ENCODE peak calls at places on chromosomes 13 and 19, in five cellular contexts. I is mucosa of descending colon, S is mesenchymal stem cell, E is heart right ventricle, N is neural progenitor cell. B is an unnamed sample. For H3K4me1, the result is how much of the 10 kb centered on the place peaks cover.

GRCh38 chr19:13037718-13038117 is 42.4 kb downstream of the NFIX start:
- DNase-seq in I (no peak), S (no peak), E (no peak), N (no peak), B (no peak)

GRCh38 chr19:34319785-34320184 is 45.2 kb upstream of the GPI start:
- DNase-seq in I (no peak), S (no peak), E (peak), N (no peak), B (no peak)

GRCh38 chr19:54949412-54949811 is 2.1 kb upstream of the NLRP7 start:
- DNase-seq in I (no peak), S (no peak), E (no peak), N (no peak), B (no peak)

GRCh38 chr13:89550842-89551422 is 1796.6 kb upstream of the MIR17HG start:
- DNase-seq in I (no peak), S (no peak), E (no peak), N (no peak), B (no peak)

GRCh38 chr13:81487151-81487550 is 1146.2 kb upstream of the SPRY2 start:
- DNase-seq in I (peak), S (peak), E (no peak), N (peak), B (peak)

GRCh38 chr13:46345400-46345799 is 41.7 kb downstream of the RUBCNL start:
- DNase-seq in I (no peak), S (no peak), E (peak), N (no peak), B (no peak)

GRCh38 chr19:29714371-29714952 is 599 bp downstream of the C19orf12 start:
- DNase-seq in I (peak), S (no peak), E (no peak), N (no peak), B (no peak)

GRCh38 chr13:25171517-25172302 is at the start of gene AMER2:
- DNase-seq in I (no peak), S (peak), E (no peak), N (peak), B (peak)

GRCh38 chr13:94248454-94249233 is 230.8 kb downstream of the DCT start:
- DNase-seq in I (no peak), S (no peak), E (no peak), N (no peak), B (no peak)

GRCh38 chr19:7944177-7944761 is 803 bp upstream of the TIMM44 start:
- DNase-seq in I (peak), S (peak), E (peak), N (peak), B (peak)

GRCh38 chr19:45780146-45780447 is 2.2 kb downstream of the DMPK start:
- DNase-seq in I (no peak), S (no peak), E (no peak), N (no peak), B (no peak)

GRCh38 chr13:46684287-46685001 is 112.5 kb downstream of the ESD start:
- DNase-seq in I (no peak), S (peak), E (no peak), N (peak), B (no peak)

GRCh38 chr19:29845576-29846176 is 33.9 kb downstream of the CCNE1 start:
- DNase-seq in I (peak), S (peak), E (peak), N (peak), B (peak)

GRCh38 chr19:55809381-55810058 is 22.3 kb downstream of the NLRP11 start:
- DNase-seq in I (peak), S (no peak), E (peak), N (peak), B (peak)

GRCh38 chr13:48902421-48902820 is 73.3 kb upstream of the FNDC3A start:
- DNase-seq in I (no peak), S (peak), E (no peak), N (peak), B (peak)

GRCh38 chr19:4776436-4777205 is 14.9 kb upstream of the FEM1A start:
- DNase-seq in I (no peak), S (no peak), E (no peak), N (peak), B (no peak)

GRCh38 chr19:30312582-30313352 is 59.4 kb upstream of the ZNF536 start:
- DNase-seq in I (no peak), S (no peak), E (no peak), N (no peak), B (no peak)

GRCh38 chr19:36748431-36749275 is 24.0 kb downstream of the ZNF850 start:
- DNase-seq in I (no peak), S (no peak), E (no peak), N (no peak), B (no peak)

GRCh38 chr19:1042689-1043511 is 3.0 kb downstream of the ABCA7 start:
- DNase-seq in I (peak), S (no peak), E (no peak), N (no peak), B (no peak)

GRCh38 chr13:30927595-30927994 is 4.9 kb upstream of the TEX26 start:
- DNase-seq in I (no peak), S (no peak), E (no peak), N (no peak), B (no peak)

GRCh38 chr19:16018801-16019551 is 57.3 kb upstream of the TPM4 start:
- DNase-seq in I (no peak), S (no peak), E (no peak), N (no peak), B (no peak)

GRCh38 chr19:1274852-1275259 is 474 bp upstream of the FAM174C start:
- DNase-seq in I (no peak), S (no peak), E (no peak), N (peak), B (no peak)

GRCh38 chr13:42211704-42212103 is 60.2 kb upstream of the AKAP11 start:
- DNase-seq in I (no peak), S (peak), E (no peak), N (no peak), B (no peak)

GRCh38 chr19:33290956-33291622 is 11.2 kb downstream of the CEBPA start:
- DNase-seq in I (peak), S (no peak), E (no peak), N (no peak), B (peak)

GRCh38 chr13:50238922-50239321 is 223.7 kb downstream of the KCNRG start:
- DNase-seq in I (no peak), S (no peak), E (no peak), N (no peak), B (no peak)

GRCh38 chr19:3471954-3472655 is 8.2 kb downstream of the SMIM24 start:
- DNase-seq in I (peak), S (peak), E (peak), N (peak), B (no peak)

GRCh38 chr13:27583645-27584044 is 36.7 kb downstream of the LNX2 start:
- DNase-seq in I (no peak), S (peak), E (no peak), N (no peak), B (no peak)

GRCh38 chr19:37227996-37228395 is 10.0 kb downstream of the ZNF383 start:
- DNase-seq in I (no peak), S (no peak), E (no peak), N (peak), B (no peak)

GRCh38 chr13:23516706-23517105 is 53.5 kb upstream of the TNFRSF19 start:
- DNase-seq in I (no peak), S (no peak), E (no peak), N (no peak), B (no peak)

GRCh38 chr19:49150106-49150943 is 4.9 kb downstream of the HRC start:
- DNase-seq in I (peak), S (peak), E (peak), N (peak), B (peak)

GRCh38 chr19:2634228-2634951 is 68.1 kb downstream of the GNG7 start:
- DNase-seq in I (no peak), S (no peak), E (no peak), N (no peak), B (peak)

GRCh38 chr19:782195-783043 is 14.8 kb upstream of the PTBP1 start:
- DNase-seq in I (no peak), S (peak), E (no peak), N (peak), B (peak)

GRCh38 chr19:43820098-43820860 is 6.8 kb upstream of the ZNF283 start:
- DNase-seq in I (peak), S (no peak), E (peak), N (no peak), B (no peak)

GRCh38 chr13:114341003-114341777 is 26.9 kb downstream of the CHAMP1 start:
- DNase-seq in I (no peak), S (no peak), E (no peak), N (no peak), B (no peak)

GRCh38 chr13:32426191-32426980 is 1.5 kb downstream of the N4BP2L1 start:
- DNase-seq in I (peak), S (peak), E (no peak), N (no peak), B (no peak)
- H3K4me1 ChIP-seq in I (under half), S (under half), E (under half), N (under half), B (under half)

GRCh38 chr19:57106646-57107235 is 13.0 kb upstream of the USP29 start:
- DNase-seq in I (no peak), S (no peak), E (no peak), N (no peak), B (no peak)

GRCh38 chr19:57111329-57111644 is 8.5 kb upstream of the USP29 start:
- DNase-seq in I (no peak), S (peak), E (no peak), N (no peak), B (no peak)

GRCh38 chr19:57110592-57111328 is 9.0 kb upstream of the USP29 start:
- DNase-seq in I (no peak), S (peak), E (no peak), N (no peak), B (no peak)

GRCh38 chr19:57103573-57104277 is 16.1 kb upstream of the USP29 start:
- DNase-seq in I (peak), S (peak), E (peak), N (peak), B (peak)

GRCh38 chr19:57105976-57106610 is 13.7 kb upstream of the USP29 start:
- DNase-seq in I (no peak), S (no peak), E (no peak), N (no peak), B (no peak)
- H3K4me3 ChIP-seq in I (no peak), S (no peak), E (no peak), N (no peak), B (no peak)

GRCh38 chr13:112710855-112711527 is 21.2 kb downstream of the ATP11A start:
- DNase-seq in I (no peak), S (no peak), E (no peak), N (no peak), B (no peak)
- H3K4me1 ChIP-seq in I (under half), S (under half), E (half or more), N (under half), B (under half)

DNA sequence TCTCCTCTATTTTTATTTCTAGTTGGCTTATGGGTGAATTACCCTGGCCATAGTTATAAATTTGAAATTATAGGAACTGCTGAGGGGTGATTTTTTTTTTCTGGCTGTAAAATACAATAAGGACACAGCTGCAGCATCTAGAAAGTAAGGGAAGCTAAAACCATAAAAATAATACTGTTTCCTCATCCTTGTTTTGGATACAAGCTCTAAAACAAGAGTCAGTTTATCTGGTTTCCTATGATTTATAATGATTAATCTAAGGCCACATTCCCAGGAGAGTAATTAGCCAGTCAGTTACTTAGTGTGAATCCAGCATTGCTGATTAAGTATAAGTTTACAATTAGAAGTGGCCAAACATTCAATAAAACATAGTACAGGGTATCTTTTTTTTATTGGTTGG is 219.1 kb upstream of the NBEA start:
- DNase-seq in I (no peak), S (no peak), E (no peak), N (no peak), B (no peak)
- H3K4me3 ChIP-seq in I (no peak), S (no peak), E (no peak), N (no peak), B (no peak)